ENCODE peak calls at places on chromosomes 13 and 19, in ten cellular contexts. J is ovary, D is fibroblast of mammary gland, O is fibroblast of lung, R is Caco-2, T is thoracic aorta, A is HCT116, K is brain microvascular endothelial cell, B is lower leg skin, M is mammary epithelial cell. G is an unnamed sample.

GRCh38 chr19:1231729-1232128 is 6.1 kb downstream of the CBARP start:
- DNase-seq in J (no peak), D (no peak), O (no peak), R (no peak), T (no peak), A (no peak), K (no peak), B (no peak), M (no peak), G (no peak)

GRCh38 chr19:19649580-19649995 is 6.1 kb upstream of the GMIP start:
- DNase-seq in J (no peak), D (no peak), O (no peak), R (no peak), T (no peak), A (no peak), K (no peak), B (no peak), M (no peak), G (no peak)

GRCh38 chr13:75870397-75870801 is 234.3 kb downstream of the LMO7 start:
- DNase-seq in J (no peak), D (peak), O (no peak), R (peak), T (no peak), A (no peak), K (no peak), B (no peak), M (no peak), G (no peak)

GRCh38 chr13:91031508-91031907 is 316.0 kb upstream of the MIR17HG start:
- DNase-seq in J (no peak), D (no peak), O (no peak), R (peak), T (no peak), A (no peak), K (no peak), B (no peak), M (no peak), G (no peak)

GRCh38 chr13:113545455-113545930 is 39.1 kb upstream of the TFDP1 start:
- DNase-seq in J (no peak), D (peak), O (peak), R (no peak), T (no peak), A (no peak), K (peak), B (no peak), M (no peak), G (no peak)

GRCh38 chr13:79398915-79399314 is 7.1 kb downstream of the RBM26 start:
- DNase-seq in J (no peak), D (peak), O (peak), R (peak), T (no peak), A (no peak), K (peak), B (no peak), M (peak), G (no peak)

GRCh38 chr13:78382481-78382880 is 220.9 kb downstream of the POU4F1 start:
- DNase-seq in J (no peak), D (no peak), O (no peak), R (no peak), T (no peak), A (no peak), K (no peak), B (no peak), M (no peak), G (no peak)

GRCh38 chr13:39685652-39686051 is 30.2 kb downstream of the COG6 start:
- DNase-seq in J (no peak), D (no peak), O (no peak), R (no peak), T (no peak), A (no peak), K (no peak), B (no peak), M (no peak), G (no peak)

GRCh38 chr13:42420304-42420703 is 148.4 kb downstream of the AKAP11 start:
- DNase-seq in J (no peak), D (no peak), O (no peak), R (no peak), T (no peak), A (no peak), K (no peak), B (no peak), M (no peak), G (no peak)

GRCh38 chr13:24627090-24627714 is 53.0 kb upstream of the ATP12A start:
- DNase-seq in J (no peak), D (peak), O (no peak), R (peak), T (no peak), A (peak), K (no peak), B (no peak), M (no peak), G (no peak)

GRCh38 chr19:397941-398706 is 10.8 kb downstream of the C2CD4C start:
- DNase-seq in J (peak), D (no peak), O (no peak), R (no peak), T (no peak), A (no peak), K (no peak), B (no peak), M (no peak), G (no peak)

GRCh38 chr13:108185218-108185617 is 30.1 kb downstream of the LIG4 start:
- DNase-seq in J (no peak), D (no peak), O (no peak), R (no peak), T (no peak), A (no peak), K (no peak), B (no peak), M (no peak), G (no peak)

GRCh38 chr19:7926727-7927604 is 1.0 kb upstream of the CTXN1 start:
- DNase-seq in J (peak), D (no peak), O (no peak), R (no peak), T (no peak), A (no peak), K (no peak), B (no peak), M (no peak), G (no peak)

GRCh38 chr13:92384410-92384809 is 842.2 kb upstream of the GPC6 start:
- DNase-seq in J (no peak), D (no peak), O (no peak), R (no peak), T (no peak), A (no peak), K (no peak), B (no peak), M (no peak), G (no peak)

GRCh38 chr19:29535984-29536508 is 10.3 kb downstream of the VSTM2B start:
- DNase-seq in J (no peak), D (no peak), O (no peak), R (no peak), T (no peak), A (no peak), K (no peak), B (no peak), M (no peak), G (no peak)

GRCh38 chr13:78758549-78758948 is 99.6 kb upstream of the OBI1 start:
- DNase-seq in J (no peak), D (no peak), O (no peak), R (no peak), T (no peak), A (no peak), K (no peak), B (no peak), M (no peak), G (no peak)

GRCh38 chr19:38617764-38618589 is at the start of gene MAP4K1:
- DNase-seq in J (peak), D (no peak), O (no peak), R (no peak), T (no peak), A (no peak), K (no peak), B (no peak), M (no peak), G (no peak)

GRCh38 chr13:27334774-27335490 is 64.3 kb downstream of the RASL11A start:
- DNase-seq in J (no peak), D (peak), O (peak), R (no peak), T (no peak), A (no peak), K (peak), B (no peak), M (no peak), G (no peak)

GRCh38 chr13:79457948-79458347 is 23.0 kb upstream of the NDFIP2 start:
- DNase-seq in J (no peak), D (peak), O (peak), R (no peak), T (no peak), A (no peak), K (peak), B (no peak), M (peak), G (no peak)

GRCh38 chr19:14368011-14368513 is 13.2 kb upstream of the ADGRE5 start:
- DNase-seq in J (no peak), D (no peak), O (no peak), R (no peak), T (no peak), A (no peak), K (no peak), B (no peak), M (no peak), G (no peak)

GRCh38 chr19:58581227-58582141 is 8.3 kb upstream of the MZF1 start:
- DNase-seq in J (peak), D (peak), O (peak), R (peak), T (peak), A (peak), K (peak), B (peak), M (peak), G (no peak)

GRCh38 chr13:26991508-26992181 is 180.0 kb downstream of the USP12 start:
- DNase-seq in J (no peak), D (no peak), O (no peak), R (no peak), T (no peak), A (no peak), K (no peak), B (no peak), M (no peak), G (no peak)

GRCh38 chr13:79904581-79904980 is 423.6 kb downstream of the NDFIP2 start:
- DNase-seq in J (no peak), D (no peak), O (no peak), R (no peak), T (no peak), A (no peak), K (no peak), B (no peak), M (no peak), G (no peak)

GRCh38 chr19:40580619-40581018 is 3.9 kb downstream of the SHKBP1 start:
- DNase-seq in J (no peak), D (no peak), O (no peak), R (no peak), T (no peak), A (no peak), K (no peak), B (no peak), M (no peak), G (no peak)

GRCh38 chr19:54356444-54357056 is 8.2 kb downstream of the LAIR1 start:
- DNase-seq in J (no peak), D (no peak), O (no peak), R (no peak), T (no peak), A (no peak), K (no peak), B (no peak), M (no peak), G (no peak)

GRCh38 chr13:52600666-52601065 is 41.6 kb upstream of the HNRNPA1L2 start:
- DNase-seq in J (no peak), D (peak), O (no peak), R (no peak), T (no peak), A (no peak), K (no peak), B (no peak), M (no peak), G (no peak)

GRCh38 chr13:47454986-47455385 is 546.1 kb downstream of the SUCLA2 start:
- DNase-seq in J (no peak), D (peak), O (peak), R (no peak), T (no peak), A (no peak), K (no peak), B (no peak), M (no peak), G (no peak)

GRCh38 chr13:27487776-27488175 is 37.4 kb upstream of the MTIF3 start:
- DNase-seq in J (no peak), D (no peak), O (no peak), R (no peak), T (no peak), A (no peak), K (no peak), B (no peak), M (no peak), G (no peak)

GRCh38 chr19:31559494-31559893 is 210.3 kb upstream of the TSHZ3 start:
- DNase-seq in J (no peak), D (no peak), O (no peak), R (no peak), T (no peak), A (no peak), K (no peak), B (no peak), M (no peak), G (no peak)

GRCh38 chr19:50493171-50493570 is 16.5 kb upstream of the GARIN5A start:
- DNase-seq in J (no peak), D (no peak), O (no peak), R (no peak), T (no peak), A (no peak), K (no peak), B (no peak), M (no peak), G (no peak)

GRCh38 chr19:2812414-2813234 is 7.0 kb upstream of the ZNF554 start:
- DNase-seq in J (no peak), D (no peak), O (no peak), R (no peak), T (no peak), A (no peak), K (no peak), B (no peak), M (no peak), G (no peak)

GRCh38 chr19:27750697-27751391 is 1462.1 kb downstream of the UQCRFS1 start:
- DNase-seq in J (no peak), D (no peak), O (no peak), R (no peak), T (no peak), A (no peak), K (no peak), B (no peak), M (no peak), G (no peak)

GRCh38 chr19:27745978-27746542 is 1466.9 kb downstream of the UQCRFS1 start:
- DNase-seq in J (no peak), D (no peak), O (no peak), R (no peak), T (no peak), A (no peak), K (no peak), B (peak), M (no peak), G (no peak)

GRCh38 chr19:27744926-27745844 is 1467.8 kb downstream of the UQCRFS1 start:
- DNase-seq in J (no peak), D (no peak), O (peak), R (no peak), T (no peak), A (no peak), K (no peak), B (peak), M (no peak), G (no peak)

GRCh38 chr19:27748551-27749152 is 1464.3 kb downstream of the UQCRFS1 start:
- DNase-seq in J (no peak), D (peak), O (no peak), R (no peak), T (no peak), A (no peak), K (no peak), B (no peak), M (no peak), G (peak)

DNA sequence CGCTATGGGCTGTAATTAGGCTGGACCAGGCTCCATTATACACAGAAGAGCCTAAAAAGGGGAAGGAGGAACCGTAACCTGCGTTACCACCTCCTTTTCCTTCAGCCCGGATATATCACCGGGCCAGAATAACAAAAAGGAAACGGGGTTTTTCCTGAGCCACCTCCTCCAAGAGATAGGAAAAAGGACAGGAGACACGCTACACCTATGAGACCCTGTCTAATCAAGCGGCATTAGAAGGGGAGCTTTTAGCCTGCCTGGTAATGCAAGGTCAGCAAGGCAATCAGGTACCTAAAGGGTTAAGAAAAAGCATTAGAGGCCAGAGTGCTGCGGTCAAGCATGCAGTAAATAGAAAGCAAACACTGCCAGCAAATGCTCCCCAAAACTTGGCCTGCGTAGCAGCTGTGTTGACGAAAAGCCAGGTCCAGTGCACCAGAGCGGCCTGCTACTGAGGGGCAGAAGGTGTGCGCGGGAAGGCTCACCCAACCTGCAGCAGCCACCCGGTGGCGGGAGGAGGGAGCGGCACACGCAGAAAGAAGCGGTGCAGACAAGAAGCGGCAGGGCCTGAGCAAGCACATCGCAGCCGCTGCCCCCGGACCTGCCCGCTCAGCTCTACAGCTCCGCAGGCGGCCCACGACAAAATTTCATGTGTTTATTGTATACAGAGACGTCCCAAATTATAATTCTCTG is 1466.1 kb downstream of the UQCRFS1 start:
- DNase-seq in J (peak), D (peak), O (peak), R (peak), T (no peak), A (no peak), K (peak), B (peak), M (peak), G (no peak)
- H3K4me3 ChIP-seq in J (no peak), D (no peak), O (no peak), R (no peak), T (no peak), A (no peak), K (no peak), B (no peak), M (no peak), G (no peak)

DNA sequence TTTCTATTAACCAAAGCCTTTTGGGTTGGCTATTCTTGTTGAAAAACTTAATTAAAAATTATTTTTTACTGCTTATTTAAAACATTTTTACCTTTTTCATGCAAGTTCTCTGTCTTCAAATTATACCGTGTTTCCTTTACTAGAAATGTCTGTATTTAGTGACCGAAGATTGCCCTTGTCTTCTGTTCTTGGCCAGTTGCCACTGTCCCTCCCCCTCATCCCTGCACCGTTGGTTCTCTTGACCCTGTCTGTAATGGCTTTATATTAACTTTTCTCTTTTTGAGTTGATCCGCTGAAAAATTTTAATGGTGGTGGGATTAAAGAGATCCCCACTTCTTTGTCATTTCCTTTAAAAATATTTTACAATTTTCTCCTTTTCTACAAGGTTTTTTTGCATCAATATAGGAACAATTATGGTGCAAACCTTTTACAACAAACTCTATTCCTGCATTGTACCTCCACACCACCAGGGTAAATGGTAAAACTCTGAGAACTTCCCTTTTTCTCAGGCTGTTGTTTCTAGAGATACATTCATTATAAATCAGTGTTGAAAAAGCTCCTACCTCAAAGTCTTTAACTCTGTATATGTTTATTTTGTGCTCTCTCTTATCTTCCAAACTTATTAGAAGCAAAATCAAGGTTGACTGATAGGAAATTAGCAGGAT is 12.9 kb upstream of the RNF113B start:
- DNase-seq in J (peak), D (no peak), O (no peak), R (no peak), T (no peak), A (no peak), K (no peak), B (no peak), M (no peak), G (no peak)
- TF ChIP-seq CTCF in J (no peak), D (no peak), O (no peak), R (no peak), T (no peak), A (no peak), K (no peak), B (no peak), M (no peak), G (no peak)

GRCh38 chr13:44317752-44318550 is 55.7 kb upstream of the SERP2 start:
- DNase-seq in J (no peak), D (peak), O (peak), R (no peak), T (no peak), A (no peak), K (no peak), B (peak), M (peak), G (no peak)
- H3K4me3 ChIP-seq in J (no peak), D (no peak), O (no peak), R (no peak), T (peak), A (no peak), K (no peak), B (no peak), M (no peak), G (no peak)

GRCh38 chr19:46407891-46408426 is 5.4 kb downstream of the CCDC8 start:
- DNase-seq in J (peak), D (no peak), O (no peak), R (no peak), T (no peak), A (no peak), K (no peak), B (no peak), M (no peak), G (no peak)

GRCh38 chr19:46404039-46404883 is 9.1 kb downstream of the CCDC8 start:
- DNase-seq in J (peak), D (peak), O (peak), R (peak), T (no peak), A (no peak), K (no peak), B (no peak), M (no peak), G (no peak)

GRCh38 chr19:46408611-46409039 is 4.7 kb downstream of the CCDC8 start:
- DNase-seq in J (peak), D (peak), O (no peak), R (no peak), T (peak), A (no peak), K (no peak), B (no peak), M (no peak), G (no peak)

GRCh38 chr19:46402725-46403124 is 10.6 kb downstream of the CCDC8 start:
- DNase-seq in J (peak), D (no peak), O (no peak), R (no peak), T (no peak), A (no peak), K (no peak), B (no peak), M (no peak), G (no peak)

GRCh38 chr19:46404884-46405658 is 8.3 kb downstream of the CCDC8 start:
- DNase-seq in J (peak), D (peak), O (no peak), R (peak), T (no peak), A (no peak), K (peak), B (no peak), M (no peak), G (no peak)
- TF ChIP-seq CTCF in J (no peak), D (peak), O (no peak), R (no peak), T (no peak), A (no peak), K (peak), B (no peak), M (peak), G (no peak)

GRCh38 chr13:100854091-100854490 is 179.5 kb upstream of the TMTC4 start:
- DNase-seq in J (no peak), D (no peak), O (no peak), R (no peak), T (no peak), A (no peak), K (no peak), B (no peak), M (no peak), G (no peak)
- H3K4me3 ChIP-seq in J (no peak), D (no peak), O (no peak), R (no peak), T (no peak), A (no peak), K (no peak), B (no peak), M (no peak), G (no peak)

DNA sequence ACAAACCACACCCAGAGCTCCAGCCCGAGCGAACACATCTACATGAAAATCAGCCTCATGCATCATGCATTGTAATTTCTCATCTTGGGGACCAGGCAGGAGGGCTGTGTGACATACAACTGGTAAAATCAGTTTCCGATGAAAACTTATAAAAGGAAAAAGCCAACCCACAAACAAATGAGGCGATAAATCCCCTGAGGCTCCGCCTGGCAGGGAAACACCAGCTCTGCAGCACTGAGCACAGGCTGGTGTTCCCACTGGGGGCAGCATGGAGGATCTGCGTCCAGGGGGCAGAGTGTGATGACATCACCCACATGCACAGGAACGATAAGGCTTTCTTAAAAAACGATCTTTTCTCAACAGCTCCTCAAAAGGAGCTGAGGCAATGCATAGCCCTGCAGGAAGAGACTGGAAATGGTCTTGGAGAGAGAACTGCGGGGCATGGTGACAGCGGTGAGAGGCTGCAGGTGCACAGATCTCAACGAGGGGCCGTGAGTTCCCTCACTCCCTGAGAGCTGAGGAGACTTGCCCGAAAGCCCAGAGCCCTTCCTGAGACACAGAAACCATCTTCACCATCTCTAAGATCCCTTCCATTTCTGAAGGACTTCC is 24.6 kb downstream of the SH3GL1 start:
- DNase-seq in J (no peak), D (peak), O (peak), R (peak), T (no peak), A (no peak), K (peak), B (no peak), M (no peak), G (no peak)
- TF ChIP-seq CTCF in J (no peak), D (peak), O (peak), R (peak), T (peak), A (no peak), K (peak), B (no peak), M (peak), G (peak)